ENCODE peak calls at places on chromosomes 12 and 14, in eight cellular contexts. M is astrocyte, J is neural crest cell, C is MM.1S, P is GM12864, W is Caco-2, H is cardiac fibroblast, V is astrocyte of the spinal cord. L is an unnamed sample.

GRCh38 chr14:88590173-88590572 is 27.3 kb downstream of the ZC3H14 start:
- DNase-seq in H (no peak), V (peak; percentile 5), C (no peak), P (no peak), J (no peak), M (no peak), W (no peak), L (no peak)

GRCh38 chr14:52042371-52043037 is 26.4 kb downstream of the NID2 start:
- DNase-seq in H (no peak), C (no peak), W (no peak), V (no peak), J (no peak), P (no peak), M (no peak), L (no peak)

GRCh38 chr14:70013269-70013873 is 134.2 kb downstream of the SMOC1 start:
- DNase-seq in H (no peak), V (no peak), W (peak; percentile 60), M (no peak), C (peak; percentile 36), P (no peak), J (peak; percentile 63), L (no peak)

GRCh38 chr12:12947902-12948301 is 4.1 kb downstream of the GPRC5D start:
- DNase-seq in M (no peak), H (no peak), C (no peak), J (no peak), P (no peak), W (no peak), V (no peak), L (no peak)

GRCh38 chr14:100124551-100125088 is 34.8 kb downstream of the DEGS2 start:
- DNase-seq in V (no peak), C (no peak), J (no peak), W (no peak), M (no peak), H (no peak), P (no peak), L (no peak)

GRCh38 chr14:61609143-61609851 is 86.0 kb upstream of the HIF1A start:
- DNase-seq in P (no peak), J (peak; percentile 15), M (peak; percentile 75), W (no peak), H (peak; percentile 77), C (no peak), V (peak; percentile 77), L (no peak)

GRCh38 chr14:99627510-99628381 is 17.2 kb upstream of the HHIPL1 start:
- DNase-seq in M (no peak), W (no peak), H (no peak), J (no peak), C (no peak), P (no peak), V (no peak), L (no peak)

GRCh38 chr12:34602213-34602940 is 580.1 kb downstream of the ALG10 start:
- DNase-seq in H (no peak), J (no peak), P (no peak), C (no peak), M (no peak), V (no peak), W (no peak), L (peak; percentile 8)

GRCh38 chr14:55585854-55586253 is 5.8 kb downstream of the KTN1 start:
- DNase-seq in P (no peak), J (no peak), V (peak; percentile 68), W (no peak), H (no peak), M (peak; percentile 64), C (no peak), L (no peak)

GRCh38 chr14:65229431-65230286 is 127.3 kb upstream of the MAX start:
- DNase-seq in H (peak; percentile 46), P (no peak), C (no peak), W (no peak), M (peak; percentile 51), J (peak; percentile 58), V (peak; percentile 54), L (no peak)

GRCh38 chr14:97524579-97525319 is 727.6 kb downstream of the VRK1 start:
- DNase-seq in J (no peak), C (no peak), P (no peak), M (no peak), H (no peak), W (no peak), V (no peak), L (no peak)

GRCh38 chr14:34043627-34044372 is 92.9 kb upstream of the EGLN3 start:
- DNase-seq in M (no peak), H (no peak), V (no peak), P (peak; percentile 77), J (no peak), W (peak; percentile 51), C (peak; percentile 8), L (no peak)

GRCh38 chr12:88726806-88727722 is 146.8 kb upstream of the KITLG start:
- DNase-seq in V (peak; percentile 36), J (no peak), M (peak; percentile 11), C (no peak), W (no peak), H (no peak), P (no peak), L (no peak)

GRCh38 chr14:101598571-101599233 is 37.4 kb downstream of the DIO3 start:
- DNase-seq in C (no peak), H (no peak), P (no peak), J (no peak), V (no peak), W (no peak), M (no peak), L (no peak)

GRCh38 chr12:71186571-71187288 is 28.9 kb upstream of the TSPAN8 start:
- DNase-seq in P (no peak), J (no peak), V (no peak), M (no peak), C (no peak), W (no peak), H (peak; percentile 88), L (no peak)

GRCh38 chr12:30095511-30095910 is 311.8 kb upstream of the TMTC1 start:
- DNase-seq in W (no peak), P (no peak), V (no peak), J (no peak), C (no peak), M (no peak), H (no peak), L (no peak)

GRCh38 chr12:3149505-3150307 is 72.5 kb downstream of the TSPAN9 start:
- DNase-seq in J (no peak), W (no peak), P (no peak), C (no peak), H (no peak), V (no peak), M (no peak), L (no peak)

GRCh38 chr12:131642771-131643170 is 68.1 kb upstream of the SFSWAP start:
- DNase-seq in W (no peak), J (no peak), H (no peak), V (no peak), M (no peak), P (no peak), C (no peak), L (no peak)

GRCh38 chr14:22213110-22213509 is 375.9 kb downstream of the DAD1 start:
- DNase-seq in V (no peak), H (no peak), C (no peak), J (no peak), P (no peak), M (no peak), W (peak; percentile 18), L (no peak)

GRCh38 chr12:42609605-42610004 is 20.1 kb upstream of the PRICKLE1 start:
- DNase-seq in P (no peak), C (no peak), J (no peak), M (no peak), H (no peak), V (no peak), W (no peak), L (no peak)

GRCh38 chr12:42608196-42608825 is 18.8 kb upstream of the PRICKLE1 start:
- DNase-seq in C (no peak), H (no peak), V (no peak), M (no peak), W (no peak), J (no peak), P (no peak), L (no peak)

GRCh38 chr12:42607584-42607984 is 18.0 kb upstream of the PRICKLE1 start:
- DNase-seq in H (no peak), P (no peak), J (no peak), C (no peak), W (no peak), M (no peak), V (no peak), L (no peak)

GRCh38 chr12:42611571-42612257 is 22.2 kb upstream of the PRICKLE1 start:
- DNase-seq in C (no peak), V (no peak), P (no peak), J (no peak), H (peak; percentile 4), M (peak; percentile 12), W (no peak), L (no peak)

GRCh38 chr12:42612258-42612608 is 22.7 kb upstream of the PRICKLE1 start:
- DNase-seq in M (peak; percentile 30), C (no peak), P (no peak), V (no peak), H (peak; percentile 52), W (no peak), J (no peak), L (no peak)
- TF ChIP-seq CTCF in M (no peak), C (no peak), P (no peak), V (no peak), H (no peak), W (no peak), J (no peak), L (no peak)

GRCh38 chr12:9378430-9378835 is 170.2 kb upstream of the PZP start:
- DNase-seq in J (no peak), M (no peak), C (no peak), P (no peak), H (no peak), V (no peak), W (peak; percentile 65), L (no peak)
- TF ChIP-seq CTCF in J (peak; percentile 47), M (no peak), C (peak; percentile 13), P (peak; percentile 34), H (no peak), V (peak; percentile 26), W (peak; percentile 50), L (peak; percentile 55)

GRCh38 chr12:106773286-106773685 is 1.2 kb upstream of the RIC8B start:
- DNase-seq in M (no peak), J (no peak), W (no peak), V (no peak), C (no peak), P (no peak), H (no peak), L (no peak)
- TF ChIP-seq CTCF in M (no peak), J (no peak), W (no peak), V (no peak), C (no peak), P (no peak), H (no peak), L (no peak)

DNA sequence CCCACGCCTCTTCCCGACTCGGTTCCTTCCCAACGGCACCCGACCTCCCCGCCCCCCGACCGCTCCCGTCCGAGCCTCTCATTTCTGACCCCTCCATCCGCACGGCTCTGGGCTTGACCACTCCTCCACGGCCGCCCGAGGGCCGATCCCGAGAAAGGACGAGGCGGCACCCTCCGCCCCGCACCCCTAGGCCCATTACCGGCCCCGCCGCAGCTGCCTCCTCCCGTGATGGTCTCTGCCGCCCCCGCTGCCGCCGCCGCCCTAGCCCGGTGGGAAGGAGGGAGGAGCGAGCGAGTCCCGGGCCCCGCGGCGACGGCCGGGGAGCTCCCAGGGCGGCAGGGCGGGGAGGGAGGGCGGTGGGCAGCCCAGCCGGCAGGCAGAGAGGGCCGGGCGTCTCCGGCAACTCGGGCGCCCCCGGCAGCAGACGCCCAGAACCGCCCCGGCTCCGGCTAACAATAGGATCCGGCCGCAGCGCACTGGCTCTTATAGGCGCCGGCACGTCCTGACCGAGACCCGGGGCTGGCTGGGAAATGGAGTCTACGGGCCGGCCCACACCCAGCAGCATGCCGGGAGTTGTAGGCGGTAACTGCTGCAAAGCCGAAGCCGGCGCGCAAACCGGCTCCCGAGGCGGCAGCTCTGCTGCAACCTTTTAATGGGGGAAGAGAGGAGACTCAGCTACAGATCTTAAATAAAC is at the start of gene CSRNP2:
- DNase-seq in P (peak; percentile 85), W (peak; percentile 99), V (peak; percentile 98), J (peak; percentile 98), M (peak; percentile 87), C (peak; percentile 97), H (peak; percentile 98), L (peak; percentile 98)
- TF ChIP-seq CTCF in P (no peak), W (no peak), V (peak; percentile 31), J (no peak), M (no peak), C (no peak), H (no peak), L (peak; percentile 23)